ENCODE peak calls at places on chromosome 6, in five cellular contexts. H, S, T, Z and M are unnamed samples.

GRCh38 chr6:155186052-155186658 is 77.7 kb upstream of the CLDN20 start:
- DNase-seq in H (no peak), S (no peak), T (no peak), Z (peak), M (no peak)

GRCh38 chr6:140040391-140040790 is 665.9 kb upstream of the CITED2 start:
- DNase-seq in H (peak), S (no peak), T (no peak), Z (no peak), M (no peak)

GRCh38 chr6:20038385-20038784 is 173.9 kb downstream of the MBOAT1 start:
- DNase-seq in H (no peak), S (no peak), T (no peak), Z (no peak), M (no peak)

GRCh38 chr6:17884501-17885039 is 102.9 kb downstream of the KIF13A start:
- DNase-seq in H (no peak), S (no peak), T (no peak), Z (no peak), M (no peak)

GRCh38 chr6:50936277-50936681 is 117.6 kb downstream of the TFAP2B start:
- DNase-seq in H (no peak), S (no peak), T (no peak), Z (no peak), M (no peak)

GRCh38 chr6:144471986-144472385 is 186.9 kb downstream of the UTRN start:
- DNase-seq in H (no peak), S (no peak), T (no peak), Z (no peak), M (no peak)

GRCh38 chr6:166438211-166438861 is 55.6 kb upstream of the MPC1 start:
- DNase-seq in H (no peak), S (no peak), T (no peak), Z (no peak), M (no peak)

GRCh38 chr6:157688960-157689599 is 134.0 kb upstream of the SNX9 start:
- DNase-seq in H (peak), S (no peak), T (no peak), Z (no peak), M (no peak)

GRCh38 chr6:1827984-1828793 is 218.5 kb downstream of the FOXC1 start:
- DNase-seq in H (no peak), S (no peak), T (no peak), Z (no peak), M (no peak)

GRCh38 chr6:149264629-149265028 is 52.9 kb upstream of the TAB2 start:
- DNase-seq in H (no peak), S (peak), T (no peak), Z (no peak), M (no peak)

GRCh38 chr6:10801224-10801848 is 37.0 kb downstream of the MAK start:
- DNase-seq in H (peak), S (peak), T (peak), Z (peak), M (peak)

GRCh38 chr6:122128445-122128844 is 271.0 kb upstream of the HSF2 start:
- DNase-seq in H (no peak), S (no peak), T (no peak), Z (no peak), M (no peak)

GRCh38 chr6:17580518-17581048 is 19.5 kb upstream of the FAM8A1 start:
- DNase-seq in H (peak), S (peak), T (peak), Z (peak), M (no peak)

GRCh38 chr6:73969982-73970960 is 274.3 kb downstream of the CD109 start:
- DNase-seq in H (peak), S (no peak), T (no peak), Z (no peak), M (no peak)

GRCh38 chr6:144149894-144150672 is at the start of gene STX11:
- DNase-seq in H (peak), S (peak), T (peak), Z (peak), M (no peak)

GRCh38 chr6:149033454-149034241 is 283.9 kb upstream of the TAB2 start:
- DNase-seq in H (no peak), S (no peak), T (no peak), Z (no peak), M (no peak)

GRCh38 chr6:154494592-154494991 is 15.9 kb downstream of the CNKSR3 start:
- DNase-seq in H (no peak), S (no peak), T (no peak), Z (no peak), M (no peak)

GRCh38 chr6:7721654-7722053 is 4.2 kb upstream of the BMP6 start:
- DNase-seq in H (peak), S (no peak), T (no peak), Z (no peak), M (no peak)

GRCh38 chr6:85113934-85114582 is 335.8 kb upstream of the NT5E start:
- DNase-seq in H (peak), S (no peak), T (no peak), Z (no peak), M (no peak)

GRCh38 chr6:1739680-1740079 is 130.0 kb downstream of the FOXC1 start:
- DNase-seq in H (no peak), S (no peak), T (peak), Z (no peak), M (no peak)

GRCh38 chr6:158939255-158940170 is 60.5 kb downstream of the RSPH3 start:
- DNase-seq in H (no peak), S (no peak), T (peak), Z (no peak), M (no peak)

GRCh38 chr6:133544419-133544818 is 303.3 kb downstream of the EYA4 start:
- DNase-seq in H (no peak), S (no peak), T (no peak), Z (no peak), M (peak)

GRCh38 chr6:47407295-47408281 is 70.0 kb upstream of the CD2AP start:
- DNase-seq in H (peak), S (no peak), T (no peak), Z (no peak), M (no peak)

GRCh38 chr6:119241124-119241491 is 108.5 kb downstream of the MAN1A1 start:
- DNase-seq in H (peak), S (no peak), T (no peak), Z (no peak), M (no peak)

GRCh38 chr6:20892365-20892764 is 358.1 kb downstream of the CDKAL1 start:
- DNase-seq in H (no peak), S (no peak), T (no peak), Z (no peak), M (no peak)

GRCh38 chr6:32068867-32069266 is 30.7 kb downstream of the CYP21A2 start:
- DNase-seq in H (no peak), S (no peak), T (no peak), Z (no peak), M (no peak)